ENCODE peak calls at places on chromosomes 3 and 15, in seven cellular contexts. C is cardiac muscle cell, P is stomach, S is H9, M is SJSA1, O is mammary epithelial cell, A is A673. R is an unnamed sample. For H3K9me3, the result is how much of the 10 kb centered on the place peaks cover.

GRCh38 chr3:165874663-165875489 is 37.7 kb upstream of the BCHE start:
- DNase-seq in M (no peak), A (no peak), O (no peak), P (no peak), C (no peak), S (peak), R (no peak)

GRCh38 chr3:23806322-23807160 is 786 bp downstream of the UBE2E1 start:
- DNase-seq in C (peak), S (peak), A (peak), O (no peak), P (no peak), M (peak), R (peak)

GRCh38 chr3:179454887-179455286 is 3.6 kb upstream of the GNB4 start:
- DNase-seq in C (peak), P (no peak), S (no peak), O (peak), A (no peak), M (peak), R (peak)

GRCh38 chr3:159209459-159209858 is 407.6 kb downstream of the MFSD1 start:
- DNase-seq in O (no peak), C (no peak), M (no peak), P (no peak), S (no peak), A (no peak), R (no peak)

GRCh38 chr3:192727032-192727847 is at the start of gene FGF12:
- DNase-seq in A (peak), S (peak), O (peak), C (peak), M (peak), P (peak), R (peak)

GRCh38 chr3:172973799-172974198 is 167.2 kb downstream of the SPATA16 start:
- DNase-seq in S (no peak), P (no peak), C (no peak), M (no peak), O (no peak), A (no peak), R (no peak)

GRCh38 chr3:119641416-119641815 is 19.0 kb downstream of the POPDC2 start:
- DNase-seq in C (no peak), O (no peak), P (no peak), M (no peak), S (no peak), A (no peak), R (no peak)

GRCh38 chr15:59399465-59400102 is 26.9 kb upstream of the MYO1E start:
- DNase-seq in P (no peak), S (no peak), O (no peak), A (no peak), C (no peak), M (no peak), R (no peak)

GRCh38 chr15:54722342-54722986 is 474.3 kb downstream of the RSL24D1 start:
- DNase-seq in A (no peak), O (no peak), M (no peak), S (no peak), P (no peak), C (no peak), R (no peak)

GRCh38 chr15:50891159-50891558 is 17.3 kb upstream of the AP4E1 start:
- DNase-seq in M (no peak), P (no peak), O (no peak), C (no peak), S (no peak), A (no peak), R (no peak)

GRCh38 chr15:99125061-99125990 is 20.4 kb downstream of the SYNM start:
- DNase-seq in P (no peak), C (no peak), A (no peak), M (no peak), O (no peak), S (no peak), R (no peak)

GRCh38 chr3:184177331-184177731 is 2.7 kb downstream of the AP2M1 start:
- DNase-seq in S (no peak), P (no peak), M (no peak), O (no peak), A (peak), C (peak), R (peak)

GRCh38 chr3:82977871-82978270 is 1216.4 kb upstream of the GBE1 start:
- DNase-seq in S (no peak), M (no peak), A (no peak), O (no peak), P (no peak), C (no peak), R (no peak)

GRCh38 chr3:183050706-183051105 is 48.6 kb downstream of the MCCC1 start:
- DNase-seq in M (no peak), P (no peak), A (peak), S (no peak), O (no peak), C (no peak), R (no peak)

GRCh38 chr3:115916866-115917265 is 293.6 kb downstream of the GAP43 start:
- DNase-seq in O (no peak), C (no peak), P (no peak), M (no peak), A (no peak), S (no peak), R (peak)

GRCh38 chr3:31140470-31140869 is 246.0 kb upstream of the GADL1 start:
- DNase-seq in P (no peak), A (no peak), M (no peak), S (no peak), C (no peak), O (no peak), R (no peak)

GRCh38 chr15:42444415-42445063 is 46.4 kb downstream of the ZNF106 start:
- DNase-seq in A (peak), P (no peak), C (no peak), O (peak), M (no peak), S (peak), R (no peak)

GRCh38 chr3:33808559-33808958 is 10.1 kb downstream of the PDCD6IP start:
- DNase-seq in A (no peak), M (no peak), P (no peak), S (no peak), O (peak), C (no peak), R (no peak)

GRCh38 chr3:34139566-34139965 is 341.1 kb downstream of the PDCD6IP start:
- DNase-seq in A (no peak), C (no peak), O (no peak), M (no peak), S (no peak), P (no peak), R (no peak)

GRCh38 chr3:172107403-172107802 is 68.0 kb downstream of the FNDC3B start:
- DNase-seq in P (no peak), M (no peak), O (no peak), C (no peak), A (no peak), S (no peak), R (no peak)

GRCh38 chr3:5194801-5195509 is 7.4 kb downstream of the EDEM1 start:
- DNase-seq in O (peak), S (no peak), M (peak), P (no peak), A (peak), C (no peak), R (peak)

GRCh38 chr15:75639191-75639708 is 774 bp downstream of the IMP3 start:
- DNase-seq in S (no peak), M (peak), C (no peak), O (peak), P (no peak), A (no peak), R (peak)

GRCh38 chr3:129021140-129021551 is 20.0 kb downstream of the EFCC1 start:
- DNase-seq in S (no peak), A (no peak), M (peak), P (no peak), O (no peak), C (no peak), R (no peak)

GRCh38 chr15:69854521-69855171 is 243.1 kb downstream of the TLE3 start:
- DNase-seq in M (peak), P (no peak), A (peak), S (no peak), O (no peak), C (peak), R (peak)

GRCh38 chr15:71669688-71670087 is 140.7 kb upstream of the NR2E3 start:
- DNase-seq in S (no peak), P (no peak), M (no peak), A (no peak), C (no peak), O (no peak), R (no peak)

GRCh38 chr3:42216820-42217416 is 49.1 kb downstream of the CCK start:
- DNase-seq in P (no peak), C (no peak), O (no peak), S (no peak), A (no peak), M (no peak), R (peak)

GRCh38 chr3:143895805-143896204 is 47.5 kb upstream of the SLC9A9 start:
- DNase-seq in C (peak), P (no peak), M (no peak), O (no peak), A (peak), S (no peak), R (peak)

GRCh38 chr3:38137615-38138346 is 680 bp upstream of the MYD88 start:
- DNase-seq in M (no peak), P (no peak), A (peak), O (no peak), C (no peak), S (peak), R (peak)

GRCh38 chr15:66505430-66505811 is 295 bp downstream of the ZWILCH start:
- DNase-seq in S (no peak), A (no peak), C (no peak), P (no peak), M (no peak), O (no peak), R (peak)

GRCh38 chr3:76570436-76571057 is 469.4 kb upstream of the ROBO2 start:
- DNase-seq in C (peak), M (no peak), S (no peak), O (no peak), A (peak), P (no peak), R (peak)

GRCh38 chr3:106826861-106827311 is 550.4 kb upstream of the CCDC54 start:
- DNase-seq in M (peak), S (no peak), C (no peak), A (peak), O (no peak), P (no peak), R (no peak)

GRCh38 chr15:91882858-91883586 is 29.5 kb downstream of the SLCO3A1 start:
- DNase-seq in C (no peak), A (no peak), O (no peak), M (no peak), S (no peak), P (no peak), R (no peak)

GRCh38 chr3:168671091-168671490 is 575.4 kb upstream of the GOLIM4 start:
- DNase-seq in O (no peak), A (peak), S (no peak), M (no peak), C (no peak), P (no peak), R (no peak)

GRCh38 chr3:53160660-53161344 is at the start of gene PRKCD:
- DNase-seq in O (peak), P (peak), C (peak), M (peak), A (peak), S (peak), R (peak)

GRCh38 chr3:167917969-167918368 is 177.8 kb downstream of the GOLIM4 start:
- DNase-seq in M (no peak), P (no peak), A (no peak), S (no peak), O (no peak), C (no peak), R (no peak)

GRCh38 chr3:55885721-55886120 is 398.6 kb upstream of the WNT5A start:
- DNase-seq in S (no peak), M (peak), P (no peak), O (peak), A (peak), C (no peak), R (peak)

GRCh38 chr3:178475062-178475461 is 61.2 kb upstream of the KCNMB2 start:
- DNase-seq in O (no peak), S (no peak), P (peak), A (no peak), M (no peak), C (peak), R (no peak)

GRCh38 chr15:73597036-73597638 is 36.1 kb downstream of the NPTN start:
- DNase-seq in M (no peak), C (no peak), P (no peak), O (no peak), A (no peak), S (no peak), R (no peak)
- H3K9me3 ChIP-seq in M (under half), C (under half), P (under half), O (under half), A (under half), S (under half), R (under half)

GRCh38 chr15:25177955-25178801 is 223.4 kb downstream of the SNRPN start:
- DNase-seq in S (peak), O (no peak), A (no peak), C (no peak), M (no peak), P (peak), R (no peak)

GRCh38 chr15:25180606-25181289 is 226.0 kb downstream of the SNRPN start:
- DNase-seq in P (peak), M (no peak), C (no peak), A (no peak), O (no peak), S (no peak), R (no peak)

GRCh38 chr15:25181290-25182097 is 226.7 kb downstream of the SNRPN start:
- DNase-seq in S (peak), M (no peak), P (peak), A (no peak), C (no peak), O (no peak), R (no peak)

GRCh38 chr15:25178835-25179672 is 224.3 kb downstream of the SNRPN start:
- DNase-seq in O (no peak), M (no peak), S (no peak), A (no peak), P (peak), C (no peak), R (no peak)

DNA sequence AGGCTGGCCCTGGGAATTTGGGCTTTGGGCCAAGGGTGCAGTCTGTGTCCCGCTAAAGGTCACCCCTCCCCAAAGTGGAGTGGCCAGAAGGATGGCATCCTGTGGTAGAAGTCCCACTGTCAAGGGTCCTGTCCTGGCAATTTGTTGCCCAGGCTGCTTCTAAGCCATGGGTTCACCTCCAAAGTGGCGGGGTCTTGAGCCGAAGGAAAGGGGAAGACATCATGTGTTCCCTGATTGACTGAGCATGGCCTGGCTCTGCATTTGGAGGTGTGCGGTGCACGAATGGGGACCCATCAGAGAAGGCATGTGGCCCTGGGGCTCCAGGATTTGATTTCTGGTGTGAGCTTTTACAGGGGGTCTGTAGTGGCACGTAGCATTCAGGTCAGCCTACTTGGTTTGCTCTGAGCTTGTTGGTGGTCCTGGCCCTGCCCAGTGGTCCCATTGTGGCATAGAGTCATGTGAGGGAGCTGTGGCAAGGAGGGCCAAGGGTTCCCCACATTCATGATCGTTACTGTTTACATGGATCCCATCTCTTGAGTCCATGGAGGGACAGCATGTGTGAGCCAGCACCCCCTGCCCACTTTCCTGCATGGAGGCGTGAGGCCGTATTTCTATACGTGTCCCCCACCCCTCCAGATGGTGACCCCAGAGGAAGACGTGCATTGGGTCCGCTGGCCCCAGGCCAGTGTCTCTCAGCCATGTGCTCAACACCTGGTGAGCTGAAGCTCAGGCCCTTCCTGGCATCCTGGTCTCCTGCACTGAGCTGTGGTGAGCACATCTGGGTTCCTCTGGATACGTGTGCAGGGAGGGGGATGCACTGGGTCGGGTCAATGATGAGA is 225.1 kb downstream of the SNRPN start:
- DNase-seq in O (no peak), M (no peak), S (peak), C (no peak), A (no peak), P (peak), R (no peak)
- H3K9me3 ChIP-seq in O (under half), M (under half), S (half or more), C (under half), A (under half), P (half or more), R (under half)

GRCh38 chr15:87207251-87207650 is 1049.3 kb downstream of the NTRK3 start:
- DNase-seq in A (no peak), S (no peak), P (no peak), C (no peak), O (no peak), M (no peak), R (no peak)
- H3K9me3 ChIP-seq in A (under half), S (under half), P (under half), C (under half), O (under half), M (under half), R (under half)

GRCh38 chr3:14037211-14037610 is 87.5 kb downstream of the CHCHD4 start:
- DNase-seq in M (no peak), P (no peak), S (no peak), O (no peak), A (no peak), C (no peak), R (no peak)

GRCh38 chr3:14031271-14031670 is 93.4 kb downstream of the CHCHD4 start:
- DNase-seq in P (no peak), A (no peak), C (no peak), M (no peak), S (no peak), O (peak), R (no peak)

GRCh38 chr3:14033023-14033422 is 91.6 kb downstream of the CHCHD4 start:
- DNase-seq in P (no peak), S (no peak), O (no peak), A (no peak), C (no peak), M (no peak), R (no peak)
- H3K9me3 ChIP-seq in P (under half), S (under half), O (under half), A (under half), C (under half), M (under half), R (under half)